ENCODE peak calls at places on chromosomes 7 and 10, in eight cellular contexts. S is NCI-H345; P is amniotic stem cell; A is stimulated activated CD8-positive, alpha-beta memory T cell treated with anti-CD3 and anti-CD28 coated beads, Interleukin-15, amount 100 ng/mL, for 1 hour; F is CD8-positive, alpha-beta memory T cell; L is amygdala; O is HT-29; N is GM23338. R is an unnamed sample.

GRCh38 chr7:49692516-49692915 is 80.9 kb upstream of the VWC2 start:
- DNase-seq in S (no peak), N (no peak), L (no peak), F (no peak), P (no peak), O (no peak), A (no peak), R (no peak)

GRCh38 chr10:1540144-1540543 is 197.2 kb downstream of the ADARB2 start:
- DNase-seq in S (no peak), F (no peak), A (no peak), P (no peak), L (no peak), O (no peak), N (no peak), R (no peak)

GRCh38 chr7:36209814-36210183 is 56.7 kb downstream of the EEPD1 start:
- DNase-seq in N (no peak), L (no peak), O (no peak), A (no peak), F (no peak), P (no peak), S (no peak), R (no peak)

GRCh38 chr10:24272374-24272773 is 63.4 kb downstream of the KIAA1217 start:
- DNase-seq in P (no peak), F (no peak), S (no peak), N (peak), L (no peak), A (no peak), O (no peak), R (no peak)

GRCh38 chr7:136049117-136049516 is 72.0 kb upstream of the MTPN start:
- DNase-seq in F (no peak), O (no peak), S (no peak), L (no peak), N (no peak), P (no peak), A (no peak), R (no peak)

GRCh38 chr10:62130948-62131347 is 137.7 kb downstream of the RTKN2 start:
- DNase-seq in L (no peak), P (peak), F (no peak), N (no peak), O (no peak), A (no peak), S (no peak), R (no peak)

GRCh38 chr7:113710310-113711106 is 208.3 kb downstream of the PPP1R3A start:
- DNase-seq in O (peak), N (peak), A (no peak), L (no peak), P (peak), F (peak), S (peak), R (peak)

GRCh38 chr10:88428442-88428841 is 154.7 kb downstream of the RNLS start:
- DNase-seq in L (no peak), N (no peak), P (no peak), S (peak), F (no peak), A (no peak), O (peak), R (no peak)

GRCh38 chr7:104972510-104972909 is 41.5 kb upstream of the KMT2E start:
- DNase-seq in P (peak), N (no peak), L (no peak), A (no peak), S (no peak), O (peak), F (no peak), R (no peak)

GRCh38 chr10:113704637-113705343 is 25.1 kb downstream of the CASP7 start:
- DNase-seq in A (no peak), L (no peak), F (no peak), P (peak), N (peak), S (peak), O (peak), R (peak)

GRCh38 chr7:55571534-55572377 is 546 bp downstream of the VOPP1 start:
- DNase-seq in F (peak), S (peak), P (no peak), L (no peak), O (peak), A (no peak), N (peak), R (peak)

GRCh38 chr10:420154-421121 is 269.0 kb downstream of the DIP2C start:
- DNase-seq in P (no peak), F (no peak), S (no peak), O (no peak), A (no peak), N (no peak), L (no peak), R (no peak)

GRCh38 chr7:111735661-111736323 is 173.5 kb upstream of the IMMP2L start:
- DNase-seq in N (peak), S (peak), O (peak), A (peak), P (peak), L (no peak), F (peak), R (peak)